ENCODE peak calls at places on chromosomes 1 and 21, in seven cellular contexts. V is fibroblast of lung, L is heart left ventricle, C is fibroblast of villous mesenchyme, P is HFF-Myc, I is IMR-90, W is tibial nerve. M is an unnamed sample.

GRCh38 chr1:168320805-168321577 is 40.3 kb downstream of the TBX19 start:
- DNase-seq in V (peak; percentile 91), L (no peak), C (peak; percentile 85), P (peak; percentile 60), I (peak; percentile 91), W (no peak), M (no peak)

GRCh38 chr1:171611306-171611705 is 10.7 kb upstream of the MYOCOS start:
- DNase-seq in V (no peak), L (no peak), C (peak; percentile 57), P (no peak), I (peak; percentile 38), W (no peak), M (no peak)

GRCh38 chr1:240004086-240004749 is 87.5 kb upstream of the FMN2 start:
- DNase-seq in V (peak; percentile 28), L (no peak), C (no peak), P (peak; percentile 16), I (peak; percentile 16), W (no peak), M (no peak)

GRCh38 chr1:28506907-28507246 is 1.0 kb downstream of the RCC1 start:
- DNase-seq in V (no peak), L (no peak), C (no peak), P (no peak), I (no peak), W (no peak), M (no peak)

GRCh38 chr21:36232641-36233040 is 76.0 kb downstream of the DOP1B start:
- DNase-seq in V (no peak), L (no peak), C (no peak), P (no peak), I (no peak), W (no peak), M (no peak)

GRCh38 chr1:73832276-73832825 is 365.6 kb downstream of the LRRIQ3 start:
- DNase-seq in V (no peak), L (no peak), C (no peak), P (no peak), I (no peak), W (no peak), M (no peak)

GRCh38 chr1:222369991-222370910 is 177.7 kb downstream of the HHIPL2 start:
- DNase-seq in V (peak; percentile 59), L (no peak), C (peak; percentile 40), P (no peak), I (peak; percentile 97), W (no peak), M (no peak)

GRCh38 chr1:32939655-32940371 is 24.8 kb downstream of the RNF19B start:
- DNase-seq in V (peak; percentile 92), L (peak; percentile 79), C (peak; percentile 98), P (no peak), I (peak; percentile 96), W (no peak), M (no peak)

GRCh38 chr1:93815738-93816110 is 63.3 kb downstream of the DNTTIP2 start:
- DNase-seq in V (no peak), L (no peak), C (peak; percentile 51), P (no peak), I (no peak), W (no peak), M (no peak)

GRCh38 chr1:203089001-203089650 is 3.3 kb upstream of the MYOG start:
- DNase-seq in V (no peak), L (no peak), C (no peak), P (no peak), I (no peak), W (no peak), M (no peak)

GRCh38 chr1:182120411-182121258 is 59.1 kb upstream of the ZNF648 start:
- DNase-seq in V (no peak), L (no peak), C (peak; percentile 14), P (no peak), I (no peak), W (peak; percentile 53), M (no peak)

GRCh38 chr1:204730826-204731459 is 45.4 kb upstream of the LRRN2 start:
- DNase-seq in V (no peak), L (no peak), C (no peak), P (no peak), I (no peak), W (no peak), M (no peak)

GRCh38 chr1:32221980-32222751 is at the start of the genes EIF3I and TMEM234:
- DNase-seq in V (peak; percentile 91), L (peak; percentile 94), C (peak; percentile 93), P (peak; percentile 70), I (peak; percentile 91), W (peak; percentile 96), M (peak; percentile 87)

GRCh38 chr1:236303675-236304074 is 21.9 kb upstream of the ERO1B start:
- DNase-seq in V (no peak), L (no peak), C (no peak), P (no peak), I (no peak), W (no peak), M (no peak)

GRCh38 chr21:31505975-31506374 is 153.5 kb upstream of the SOD1 start:
- DNase-seq in V (no peak), L (no peak), C (no peak), P (no peak), I (no peak), W (no peak), M (no peak)

GRCh38 chr1:234683856-234684632 is 74.1 kb upstream of the IRF2BP2 start:
- DNase-seq in V (peak; percentile 86), L (peak; percentile 78), C (peak; percentile 88), P (no peak), I (peak; percentile 75), W (peak; percentile 79), M (peak; percentile 85)

GRCh38 chr1:9289724-9290493 is 2.8 kb upstream of the SPSB1 start:
- DNase-seq in V (peak; percentile 94), L (peak; percentile 71), C (peak; percentile 95), P (no peak), I (peak; percentile 95), W (peak; percentile 81), M (peak; percentile 85)

GRCh38 chr1:9292361-9293240 is at the start of gene SPSB1:
- DNase-seq in V (peak; percentile 87), L (peak; percentile 79), C (peak; percentile 88), P (no peak), I (peak; percentile 78), W (peak; percentile 59), M (peak; percentile 67)

GRCh38 chr1:9293512-9294439 is 1.1 kb downstream of the SPSB1 start:
- DNase-seq in V (peak; percentile 64), L (no peak), C (peak; percentile 44), P (no peak), I (peak; percentile 48), W (no peak), M (no peak)

GRCh38 chr1:9293241-9293511 is 482 bp downstream of the SPSB1 start:
- DNase-seq in V (no peak), L (no peak), C (no peak), P (no peak), I (no peak), W (no peak), M (no peak)

GRCh38 chr1:9291914-9292360 is 757 bp upstream of the SPSB1 start:
- DNase-seq in V (peak; percentile 75), L (peak; percentile 69), C (peak; percentile 76), P (no peak), I (peak; percentile 75), W (peak; percentile 65), M (no peak)
- H3K4me3 ChIP-seq in V (peak overlapping the region; percentile 51), L (peak overlapping the region; percentile 85), C (peak overlapping the region; percentile 68), P (peak overlapping the region; percentile 81), I (peak overlapping the region; percentile 47), W (peak overlapping the region; percentile 87), M (peak overlapping the region; percentile 56)

GRCh38 chr1:15595809-15596730 is 11.2 kb upstream of the AGMAT start:
- DNase-seq in V (no peak), L (no peak), C (no peak), P (no peak), I (no peak), W (no peak), M (no peak)
- H3K4me3 ChIP-seq in V (no peak overlapping the region), L (no peak overlapping the region), C (no peak overlapping the region), P (no peak overlapping the region), I (no peak overlapping the region), W (no peak overlapping the region), M (no peak overlapping the region)

GRCh38 chr1:109922326-109922725 is 11.7 kb downstream of the CSF1 start:
- DNase-seq in V (no peak), L (no peak), C (no peak), P (no peak), I (no peak), W (no peak), M (no peak)

GRCh38 chr1:109925159-109925990 is 14.7 kb downstream of the CSF1 start:
- DNase-seq in V (no peak), L (no peak), C (no peak), P (no peak), I (no peak), W (no peak), M (no peak)

GRCh38 chr1:109924316-109924715 is 13.7 kb downstream of the CSF1 start:
- DNase-seq in V (no peak), L (no peak), C (no peak), P (no peak), I (no peak), W (no peak), M (no peak)

GRCh38 chr1:109923946-109924275 is 13.3 kb downstream of the CSF1 start:
- DNase-seq in V (no peak), L (no peak), C (no peak), P (no peak), I (no peak), W (no peak), M (no peak)

GRCh38 chr1:109923131-109923945 is 12.7 kb downstream of the CSF1 start:
- DNase-seq in V (no peak), L (no peak), C (no peak), P (no peak), I (no peak), W (no peak), M (no peak)
- H3K4me3 ChIP-seq in V (no peak overlapping the region), L (no peak overlapping the region), C (no peak overlapping the region), P (no peak overlapping the region), I (no peak overlapping the region), W (no peak overlapping the region), M (no peak overlapping the region)

DNA sequence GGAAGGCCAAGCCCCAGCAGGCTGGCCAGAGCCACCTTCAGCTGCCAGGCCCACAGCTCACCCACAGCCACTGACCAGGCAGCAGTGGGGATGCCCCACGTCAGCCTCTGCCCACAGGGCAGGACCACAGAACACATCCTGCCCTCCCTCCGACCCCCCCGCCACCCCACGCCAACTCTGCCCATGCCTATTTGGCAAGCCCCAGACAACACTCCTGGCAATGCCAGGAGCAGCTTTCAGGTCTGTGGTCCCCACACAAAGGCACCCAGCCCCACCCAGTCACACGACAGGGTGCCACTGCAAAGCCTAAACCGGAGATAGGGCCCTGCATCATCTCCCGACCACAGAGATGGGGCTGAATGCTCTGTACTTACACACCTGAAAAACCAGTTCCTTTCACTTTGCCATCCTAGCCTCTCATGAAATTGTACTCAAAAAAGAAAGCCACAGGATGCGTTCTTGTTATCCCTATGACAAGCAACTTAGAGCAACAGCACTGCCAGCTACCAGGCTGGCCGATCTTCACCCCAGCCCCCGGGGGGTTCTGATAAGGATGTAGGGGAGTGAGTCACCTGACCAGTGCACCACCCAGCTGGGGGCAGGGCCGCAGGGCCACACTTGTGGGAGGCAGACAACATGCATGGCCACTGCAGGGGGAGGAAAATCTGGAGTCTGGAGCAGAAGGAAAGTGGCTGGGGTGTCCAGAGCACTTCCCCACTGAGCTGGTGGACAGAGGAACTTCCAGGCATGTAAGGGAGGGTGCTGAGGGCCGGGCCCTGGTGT is 36.2 kb downstream of the UBE2G2 start:
- DNase-seq in V (no peak), L (no peak), C (no peak), P (no peak), I (no peak), W (no peak), M (no peak)
- H3K4me3 ChIP-seq in V (no peak overlapping the region), L (no peak overlapping the region), C (no peak overlapping the region), P (no peak overlapping the region), I (no peak overlapping the region), W (no peak overlapping the region), M (no peak overlapping the region)